ENCODE peak calls at places on chromosomes 11 and 22, in five cellular contexts. C is IMR-90, X is A549, N is upper lobe of left lung, T is psoas muscle. S is an unnamed sample.

GRCh38 chr22:29704528-29705285 is 15.1 kb upstream of the CABP7 start:
- DNase-seq in X (no peak), N (no peak), C (peak), T (no peak), S (no peak)

GRCh38 chr11:2562181-2562581 is 117.4 kb downstream of the KCNQ1 start:
- DNase-seq in X (no peak), T (peak), C (no peak), N (no peak), S (no peak)

GRCh38 chr11:114416441-114416928 is 16.0 kb downstream of the RBM7 start:
- DNase-seq in T (no peak), X (no peak), C (peak), N (no peak), S (no peak)

GRCh38 chr11:92245700-92246270 is 21.2 kb downstream of the FAT3 start:
- DNase-seq in C (no peak), N (no peak), T (no peak), X (no peak), S (no peak)

GRCh38 chr11:23749762-23750430 is 747.0 kb upstream of the LUZP2 start:
- DNase-seq in T (no peak), X (no peak), N (no peak), C (no peak), S (no peak)

GRCh38 chr11:33557201-33557600 is 143.4 kb downstream of the C11orf91 start:
- DNase-seq in N (no peak), X (no peak), C (peak), T (no peak), S (no peak)

GRCh38 chr11:132650969-132651720 is 881.2 kb downstream of the OPCML start:
- DNase-seq in C (no peak), T (no peak), N (peak), X (no peak), S (no peak)

GRCh38 chr11:71179877-71180276 is 72.5 kb downstream of the SHANK2 start:
- DNase-seq in N (peak), T (no peak), C (no peak), X (no peak), S (no peak)

GRCh38 chr11:13339196-13340153 is 61.9 kb downstream of the BMAL1 start:
- DNase-seq in T (no peak), C (peak), N (no peak), X (peak), S (no peak)

GRCh38 chr22:39472570-39473556 is 16.1 kb downstream of the MGAT3 start:
- DNase-seq in T (no peak), X (no peak), N (peak), C (no peak), S (no peak)

GRCh38 chr22:44862981-44863860 is 110.8 kb downstream of the ARHGAP8 start:
- DNase-seq in C (no peak), X (no peak), N (no peak), T (no peak), S (no peak)

GRCh38 chr22:44869196-44869595 is 116.8 kb downstream of the ARHGAP8 start:
- DNase-seq in N (no peak), X (no peak), C (peak), T (no peak), S (no peak)

GRCh38 chr22:44862281-44862680 is 109.9 kb downstream of the ARHGAP8 start:
- DNase-seq in X (no peak), T (no peak), N (no peak), C (no peak), S (no peak)

GRCh38 chr22:44861245-44861644 is 108.9 kb downstream of the ARHGAP8 start:
- DNase-seq in C (no peak), N (no peak), X (no peak), T (no peak), S (no peak)

DNA sequence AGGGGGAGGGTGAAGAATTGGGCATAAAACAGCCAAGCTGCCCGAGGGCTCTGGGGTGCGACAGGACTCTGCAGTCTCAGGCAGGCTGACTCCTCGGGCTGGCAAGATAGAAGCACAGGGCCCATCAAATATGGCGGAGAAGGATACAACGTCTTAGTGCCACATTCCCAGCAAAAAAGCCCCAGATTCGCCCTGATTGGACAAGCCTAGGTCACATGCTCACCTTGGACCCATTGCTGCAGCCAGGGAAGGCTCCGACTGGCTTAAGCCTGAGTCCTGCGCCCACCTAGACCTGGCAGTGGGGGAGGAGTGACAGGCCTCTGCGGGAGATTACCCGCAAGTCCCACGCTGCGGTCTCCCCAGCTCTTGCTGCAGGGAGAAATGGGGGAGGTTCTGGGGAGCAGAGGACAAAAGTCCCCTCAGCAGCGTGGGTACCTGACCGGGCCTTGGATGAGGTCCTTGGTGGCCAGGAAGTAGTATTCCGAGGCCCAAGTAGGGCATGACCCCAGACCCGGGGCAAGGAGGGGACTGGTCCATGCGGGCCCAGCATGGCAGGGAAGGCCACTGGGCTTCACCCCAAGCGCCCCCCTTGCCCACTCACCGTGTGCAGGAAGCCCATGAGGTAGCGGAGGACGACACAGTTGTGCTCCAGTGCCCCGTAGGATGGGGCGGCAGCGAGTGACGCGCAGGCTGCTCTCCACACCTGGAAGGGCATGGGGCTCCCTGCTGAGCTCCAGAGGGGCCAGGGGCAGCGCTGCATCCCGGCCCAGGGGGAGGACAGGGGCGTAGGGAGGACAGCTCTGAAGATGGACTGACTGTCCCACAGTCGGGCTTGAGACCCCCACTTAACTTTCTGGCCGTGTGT is 113.0 kb downstream of the ARHGAP8 start:
- DNase-seq in N (no peak), T (no peak), X (no peak), C (no peak), S (no peak)
- H3K27ac ChIP-seq in N (no peak), T (no peak), X (no peak), C (no peak), S (no peak)

GRCh38 chr11:11608783-11609232 is 13.0 kb downstream of the GALNT18 start:
- DNase-seq in N (no peak), X (no peak), C (peak), T (no peak), S (no peak)
- H3K27ac ChIP-seq in N (no peak), X (peak), C (no peak), T (no peak), S (no peak)

DNA sequence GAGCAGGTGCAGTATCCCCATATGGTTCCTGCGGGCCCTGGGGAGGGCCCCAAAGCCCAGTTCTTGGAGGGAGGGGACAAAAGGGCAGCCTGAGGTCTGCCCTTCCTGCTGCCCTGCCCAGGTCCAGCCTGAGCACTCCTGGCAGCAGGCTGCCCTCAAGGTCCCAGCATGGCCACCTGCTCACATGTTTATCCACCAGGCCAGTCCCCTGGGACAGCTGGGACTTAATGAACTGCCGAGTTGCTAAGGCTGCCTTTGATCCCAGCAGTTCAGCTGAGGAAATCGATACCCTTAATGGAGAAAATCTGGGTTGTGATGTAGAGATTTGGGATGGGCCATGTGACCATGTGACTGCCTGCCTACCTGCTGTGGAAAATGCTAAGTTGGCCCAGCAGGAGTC is 146.2 kb downstream of the TRIM29 start:
- DNase-seq in N (no peak), C (no peak), T (no peak), X (no peak), S (no peak)
- H3K27ac ChIP-seq in N (no peak), C (no peak), T (no peak), X (no peak), S (no peak)

GRCh38 chr11:95091663-95092062 is 2.0 kb downstream of the ENDOD1 start:
- DNase-seq in T (no peak), N (no peak), X (no peak), C (no peak), S (no peak)
- H3K27ac ChIP-seq in T (peak), N (no peak), X (no peak), C (no peak), S (no peak)

GRCh38 chr22:17569971-17570511 is 6.7 kb downstream of the SLC25A18 start:
- DNase-seq in X (no peak), C (peak), N (no peak), T (no peak), S (no peak)
- H3K27ac ChIP-seq in X (no peak), C (no peak), N (peak), T (peak), S (no peak)